ENCODE peak calls at places on chromosome 1, in six cellular contexts. Q, Y, E, X, V and N are unnamed samples.

GRCh38 chr1:27141266-27142003 is 13.5 kb downstream of the SLC9A1 start:
- DNase-seq in E (peak), Y (no peak), V (no peak), X (no peak), Q (no peak), N (no peak)

GRCh38 chr1:228902781-228903572 is 167.7 kb downstream of the RHOU start:
- DNase-seq in X (peak), V (peak), E (peak), Q (peak), Y (peak), N (no peak)

GRCh38 chr1:181219938-181220337 is 131.4 kb downstream of the IER5 start:
- DNase-seq in Y (no peak), E (no peak), X (no peak), V (no peak), Q (peak), N (no peak)

GRCh38 chr1:233081686-233082085 is 131.3 kb downstream of the NTPCR start:
- DNase-seq in E (no peak), Y (no peak), V (peak), Q (peak), X (no peak), N (no peak)

GRCh38 chr1:153277852-153278251 is 18.4 kb downstream of the LORICRIN start:
- DNase-seq in Q (no peak), E (peak), Y (no peak), V (no peak), X (no peak), N (no peak)

GRCh38 chr1:229597877-229598276 is 28.0 kb downstream of the TAF5L start:
- DNase-seq in E (no peak), V (peak), X (peak), Y (peak), Q (peak), N (no peak)

GRCh38 chr1:37323486-37324377 is 150.6 kb upstream of the ZC3H12A start:
- DNase-seq in V (peak), X (no peak), E (peak), Q (no peak), Y (peak), N (no peak)

GRCh38 chr1:32900956-32901822 is at the start of gene TMEM54:
- DNase-seq in E (peak), Y (no peak), V (no peak), Q (peak), X (no peak), N (no peak)

GRCh38 chr1:228554107-228554506 is 66.9 kb downstream of the RNF187 start:
- DNase-seq in E (no peak), Q (no peak), V (no peak), Y (no peak), X (no peak), N (no peak)

GRCh38 chr1:30801826-30802198 is 44.2 kb upstream of the LAPTM5 start:
- DNase-seq in V (peak), E (peak), Q (peak), X (no peak), Y (peak), N (peak)

GRCh38 chr1:53600486-53600885 is 138.5 kb downstream of the GLIS1 start:
- DNase-seq in Q (no peak), Y (no peak), E (no peak), V (no peak), X (no peak), N (no peak)

GRCh38 chr1:220121791-220122530 is 28.0 kb downstream of the IARS2 start:
- DNase-seq in E (peak), Y (no peak), V (no peak), X (no peak), Q (no peak), N (no peak)

GRCh38 chr1:54507471-54507870 is 40.6 kb upstream of the ACOT11 start:
- DNase-seq in Y (no peak), X (no peak), E (no peak), Q (no peak), V (no peak), N (no peak)

GRCh38 chr1:235442788-235443429 is 61.3 kb downstream of the B3GALNT2 start:
- DNase-seq in X (peak), Y (peak), V (peak), Q (peak), E (no peak), N (no peak)

GRCh38 chr1:116497660-116498059 is 73.2 kb downstream of the CD58 start:
- DNase-seq in Q (peak), X (peak), E (no peak), V (peak), Y (peak), N (no peak)

GRCh38 chr1:228157381-228158126 is 7.8 kb downstream of the GJC2 start:
- DNase-seq in Q (no peak), V (no peak), E (no peak), Y (no peak), X (no peak), N (no peak)

GRCh38 chr1:76572229-76572628 is 295.1 kb upstream of the ST6GALNAC5 start:
- DNase-seq in X (no peak), Q (no peak), V (no peak), Y (no peak), E (no peak), N (no peak)

GRCh38 chr1:84347547-84348239 is 46.2 kb downstream of the SAMD13 start:
- DNase-seq in X (peak), Q (peak), V (peak), E (no peak), Y (no peak), N (no peak)

GRCh38 chr1:162649606-162650005 is 17.3 kb downstream of the DDR2 start:
- DNase-seq in V (no peak), X (no peak), Q (peak), E (no peak), Y (no peak), N (no peak)

GRCh38 chr1:2611034-2611501 is 21.7 kb downstream of the MMEL1 start:
- DNase-seq in X (no peak), Y (no peak), Q (peak), V (peak), E (peak), N (peak)

GRCh38 chr1:31814631-31815306 is 1.1 kb downstream of the SPOCD1 start:
- DNase-seq in Y (no peak), X (no peak), V (no peak), E (no peak), Q (no peak), N (no peak)

GRCh38 chr1:115138973-115139372 is 49.7 kb upstream of the TSPAN2 start:
- DNase-seq in E (peak), Q (peak), V (peak), X (peak), Y (peak), N (peak)

GRCh38 chr1:6675936-6676335 is 25.7 kb downstream of the DNAJC11 start:
- DNase-seq in Y (no peak), Q (no peak), E (no peak), X (no peak), V (no peak), N (no peak)

GRCh38 chr1:98045211-98046030 is 124.6 kb upstream of the DPYD start:
- DNase-seq in Q (peak), Y (peak), E (no peak), X (peak), V (peak), N (no peak)

GRCh38 chr1:98051065-98051675 is 130.3 kb upstream of the DPYD start:
- DNase-seq in Q (peak), V (peak), E (peak), Y (peak), X (peak), N (no peak)

GRCh38 chr1:98048234-98048633 is 127.4 kb upstream of the DPYD start:
- DNase-seq in X (peak), Q (peak), E (peak), Y (peak), V (peak), N (no peak)

GRCh38 chr1:98046031-98046641 is 125.3 kb upstream of the DPYD start:
- DNase-seq in V (peak), Q (peak), E (no peak), X (peak), Y (peak), N (no peak)

GRCh38 chr1:98049370-98050115 is 128.7 kb upstream of the DPYD start:
- DNase-seq in X (peak), Y (no peak), Q (peak), E (no peak), V (peak), N (no peak)
- H3K4me3 ChIP-seq in X (peak), Y (peak), Q (peak), E (no peak), V (peak), N (no peak)

GRCh38 chr1:70354332-70355110 is at the start of gene ANKRD13C:
- DNase-seq in X (peak), E (peak), V (peak), Y (peak), Q (peak), N (peak)
- TF ChIP-seq CTCF in X (no peak), E (no peak), V (no peak), Y (peak), Q (no peak), N (no peak)

GRCh38 chr1:159261726-159262494 is 40.2 kb upstream of the FCER1A start:
- DNase-seq in Y (no peak), X (no peak), E (no peak), V (no peak), Q (no peak), N (no peak)

GRCh38 chr1:159261311-159261710 is 40.8 kb upstream of the FCER1A start:
- DNase-seq in Y (no peak), X (no peak), Q (no peak), E (no peak), V (no peak), N (no peak)

DNA sequence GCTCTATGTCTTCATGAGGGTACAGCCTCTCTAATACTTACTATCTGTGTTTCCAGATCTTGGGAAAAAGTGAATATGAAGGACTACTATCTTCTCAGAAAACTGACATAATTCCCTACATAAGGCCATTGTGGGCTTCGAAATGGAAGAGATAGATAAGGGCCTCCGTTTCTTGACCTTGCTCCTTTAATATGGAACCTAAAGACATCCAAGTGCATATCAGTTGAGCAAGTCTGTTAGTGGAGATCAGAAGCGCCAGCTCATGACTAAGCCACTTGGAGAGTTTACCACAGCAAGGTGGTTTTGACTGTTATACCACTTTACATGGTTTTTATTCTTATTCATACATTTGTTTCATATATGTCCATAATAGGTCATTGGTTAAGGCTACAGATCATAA is 35.3 kb upstream of the FCER1A start:
- DNase-seq in Q (no peak), V (no peak), X (no peak), Y (no peak), E (no peak), N (no peak)
- H3K4me3 ChIP-seq in Q (no peak), V (no peak), X (no peak), Y (no peak), E (no peak), N (no peak)

GRCh38 chr1:171644805-171645483 is 7.5 kb downstream of the MYOC start:
- DNase-seq in E (peak), Q (peak), X (peak), V (peak), Y (peak), N (peak)
- TF ChIP-seq CTCF in E (peak), Q (peak), X (peak), V (peak), Y (peak), N (peak)